ENCODE peak calls at places on chromosome 1, in eight cellular contexts. One of them, this sample, is unnamed.

GRCh38 chr1:207807395-207808321 is 55.8 kb downstream of the CD46 start:
- DNase-seq in H1: no peak
- DNase-seq in K562: peak; percentile 33
- DNase-seq in SK-N-SH: no peak
- DNase-seq in WTC11: no peak
- DNase-seq in endothelial cell of umbilical vein: no peak
- DNase-seq in A549: no peak
- DNase-seq in GM12878: no peak
- DNase-seq in this sample: peak; percentile 73

GRCh38 chr1:28236656-28237331 is 870 bp downstream of the ATP5IF1 start:
- DNase-seq in H1: no peak
- DNase-seq in K562: peak; percentile 55
- DNase-seq in SK-N-SH: peak; percentile 20
- DNase-seq in WTC11: no peak
- DNase-seq in endothelial cell of umbilical vein: no peak
- DNase-seq in A549: no peak
- DNase-seq in GM12878: no peak
- DNase-seq in this sample: no peak

GRCh38 chr1:196669051-196669450 is 17.2 kb downstream of the CFH start:
- DNase-seq in H1: no peak
- DNase-seq in K562: no peak
- DNase-seq in SK-N-SH: no peak
- DNase-seq in WTC11: no peak
- DNase-seq in endothelial cell of umbilical vein: no peak
- DNase-seq in A549: no peak
- DNase-seq in GM12878: no peak
- DNase-seq in this sample: no peak

GRCh38 chr1:169873582-169874200 is 20.0 kb downstream of the SCYL3 start:
- DNase-seq in H1: no peak
- DNase-seq in K562: no peak
- DNase-seq in SK-N-SH: no peak
- DNase-seq in WTC11: no peak
- DNase-seq in endothelial cell of umbilical vein: no peak
- DNase-seq in A549: no peak
- DNase-seq in GM12878: no peak
- DNase-seq in this sample: no peak

GRCh38 chr1:43552059-43552742 is 21.5 kb downstream of the PTPRF start:
- DNase-seq in H1: no peak
- DNase-seq in K562: no peak
- DNase-seq in SK-N-SH: no peak
- DNase-seq in WTC11: no peak
- DNase-seq in endothelial cell of umbilical vein: no peak
- DNase-seq in A549: no peak
- DNase-seq in GM12878: no peak
- DNase-seq in this sample: no peak

GRCh38 chr1:109331113-109331512 is 24.3 kb upstream of the MYBPHL start:
- DNase-seq in H1: no peak
- DNase-seq in K562: no peak
- DNase-seq in SK-N-SH: no peak
- DNase-seq in WTC11: no peak
- DNase-seq in endothelial cell of umbilical vein: no peak
- DNase-seq in A549: no peak
- DNase-seq in GM12878: no peak
- DNase-seq in this sample: no peak

GRCh38 chr1:112431038-112431437 is 35.0 kb downstream of the CTTNBP2NL start:
- DNase-seq in H1: no peak
- DNase-seq in K562: no peak
- DNase-seq in SK-N-SH: no peak
- DNase-seq in WTC11: no peak
- DNase-seq in endothelial cell of umbilical vein: peak; percentile 78
- DNase-seq in A549: no peak
- DNase-seq in GM12878: no peak
- DNase-seq in this sample: peak; percentile 1

GRCh38 chr1:116540088-116540487 is 30.7 kb downstream of the CD58 start:
- DNase-seq in H1: no peak
- DNase-seq in K562: no peak
- DNase-seq in SK-N-SH: no peak
- DNase-seq in WTC11: no peak
- DNase-seq in endothelial cell of umbilical vein: no peak
- DNase-seq in A549: no peak
- DNase-seq in GM12878: no peak
- DNase-seq in this sample: peak; percentile 29

GRCh38 chr1:61486783-61487505 is 238.0 kb downstream of the TM2D1 start:
- DNase-seq in H1: no peak
- DNase-seq in K562: no peak
- DNase-seq in SK-N-SH: peak; percentile 68
- DNase-seq in WTC11: no peak
- DNase-seq in endothelial cell of umbilical vein: no peak
- DNase-seq in A549: no peak
- DNase-seq in GM12878: no peak
- DNase-seq in this sample: no peak

GRCh38 chr1:188065917-188066316 is 1237.2 kb downstream of the PLA2G4A start:
- DNase-seq in H1: no peak
- DNase-seq in K562: no peak
- DNase-seq in SK-N-SH: no peak
- DNase-seq in WTC11: no peak
- DNase-seq in endothelial cell of umbilical vein: no peak
- DNase-seq in A549: no peak
- DNase-seq in GM12878: no peak
- DNase-seq in this sample: no peak

GRCh38 chr1:193283026-193283425 is 96.6 kb upstream of the B3GALT2 start:
- DNase-seq in H1: peak; percentile 52
- DNase-seq in K562: no peak
- DNase-seq in SK-N-SH: no peak
- DNase-seq in WTC11: peak; percentile 21
- DNase-seq in endothelial cell of umbilical vein: no peak
- DNase-seq in A549: no peak
- DNase-seq in GM12878: no peak
- DNase-seq in this sample: peak; percentile 9

GRCh38 chr1:66197785-66198184 is 336.2 kb upstream of the SGIP1 start:
- DNase-seq in H1: no peak
- DNase-seq in K562: no peak
- DNase-seq in SK-N-SH: no peak
- DNase-seq in WTC11: no peak
- DNase-seq in endothelial cell of umbilical vein: no peak
- DNase-seq in A549: no peak
- DNase-seq in GM12878: no peak
- DNase-seq in this sample: no peak

GRCh38 chr1:153742411-153743142 is 14.7 kb downstream of the INTS3 start:
- DNase-seq in H1: no peak
- DNase-seq in K562: no peak
- DNase-seq in SK-N-SH: no peak
- DNase-seq in WTC11: no peak
- DNase-seq in endothelial cell of umbilical vein: no peak
- DNase-seq in A549: peak; percentile 39
- DNase-seq in GM12878: peak; percentile 80
- DNase-seq in this sample: peak; percentile 26

GRCh38 chr1:160284220-160284781 is 632 bp downstream of the PEX19 start:
- DNase-seq in H1: no peak
- DNase-seq in K562: no peak
- DNase-seq in SK-N-SH: no peak
- DNase-seq in WTC11: no peak
- DNase-seq in endothelial cell of umbilical vein: peak; percentile 75
- DNase-seq in A549: no peak
- DNase-seq in GM12878: no peak
- DNase-seq in this sample: peak; percentile 74

GRCh38 chr1:109255097-109255651 is 5.8 kb downstream of the CELSR2 start:
- DNase-seq in H1: no peak
- DNase-seq in K562: peak; percentile 60
- DNase-seq in SK-N-SH: peak; percentile 50
- DNase-seq in WTC11: no peak
- DNase-seq in endothelial cell of umbilical vein: no peak
- DNase-seq in A549: no peak
- DNase-seq in GM12878: no peak
- DNase-seq in this sample: no peak

GRCh38 chr1:36842448-36842847 is 191.9 kb downstream of the GRIK3 start:
- DNase-seq in H1: no peak
- DNase-seq in K562: no peak
- DNase-seq in SK-N-SH: no peak
- DNase-seq in WTC11: no peak
- DNase-seq in endothelial cell of umbilical vein: no peak
- DNase-seq in A549: no peak
- DNase-seq in GM12878: no peak
- DNase-seq in this sample: no peak

GRCh38 chr1:207826557-207827487 is 75.0 kb downstream of the CD46 start:
- DNase-seq in H1: no peak
- DNase-seq in K562: no peak
- DNase-seq in SK-N-SH: no peak
- DNase-seq in WTC11: no peak
- DNase-seq in endothelial cell of umbilical vein: peak; percentile 66
- DNase-seq in A549: peak; percentile 66
- DNase-seq in GM12878: no peak
- DNase-seq in this sample: peak; percentile 27

GRCh38 chr1:225631041-225631663 is 21.8 kb downstream of the ENAH start:
- DNase-seq in H1: no peak
- DNase-seq in K562: no peak
- DNase-seq in SK-N-SH: no peak
- DNase-seq in WTC11: no peak
- DNase-seq in endothelial cell of umbilical vein: no peak
- DNase-seq in A549: no peak
- DNase-seq in GM12878: no peak
- DNase-seq in this sample: no peak

GRCh38 chr1:59669752-59670312 is 144.9 kb upstream of the HOOK1 start:
- DNase-seq in H1: peak; percentile 54
- DNase-seq in K562: no peak
- DNase-seq in SK-N-SH: no peak
- DNase-seq in WTC11: peak; percentile 41
- DNase-seq in endothelial cell of umbilical vein: no peak
- DNase-seq in A549: no peak
- DNase-seq in GM12878: no peak
- DNase-seq in this sample: no peak

DNA sequence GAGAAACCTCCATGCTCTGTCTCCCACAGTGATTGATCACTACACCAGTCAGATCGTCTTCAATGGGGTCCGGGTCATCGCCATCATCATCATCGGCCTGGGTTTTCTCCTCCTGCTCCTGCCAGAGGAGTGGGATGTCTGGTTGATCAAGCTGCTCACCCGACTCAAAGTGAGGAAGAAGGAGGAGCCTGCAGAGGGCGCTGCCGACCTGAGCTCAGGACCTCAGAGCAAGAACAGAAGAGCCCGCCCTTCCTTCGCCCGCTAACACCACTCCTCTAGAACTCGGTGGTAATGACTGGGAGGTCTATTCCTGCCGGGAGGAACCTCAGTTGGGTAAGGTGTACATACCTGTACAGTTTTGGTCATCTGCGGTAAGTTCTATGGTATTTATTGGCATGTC is 50.3 kb upstream of the COA6 start:
- DNase-seq in H1: peak; percentile 89
- DNase-seq in K562: peak; percentile 71
- DNase-seq in SK-N-SH: no peak
- DNase-seq in WTC11: peak; percentile 91
- DNase-seq in endothelial cell of umbilical vein: peak; percentile 40
- DNase-seq in A549: peak; percentile 62
- DNase-seq in GM12878: no peak
- DNase-seq in this sample: peak; percentile 78
- TF ChIP-seq CTCF in H1: peak; percentile 92
- TF ChIP-seq CTCF in K562: peak; percentile 84
- TF ChIP-seq CTCF in SK-N-SH: peak; percentile 42
- TF ChIP-seq CTCF in WTC11: peak; percentile 57
- TF ChIP-seq CTCF in endothelial cell of umbilical vein: peak; percentile 69
- TF ChIP-seq CTCF in A549: peak; percentile 30
- TF ChIP-seq CTCF in GM12878: peak; percentile 64
- TF ChIP-seq CTCF in this sample: peak; percentile 77

GRCh38 chr1:24285231-24285630 is 33.9 kb upstream of the GRHL3 start:
- DNase-seq in H1: no peak
- DNase-seq in K562: no peak
- DNase-seq in SK-N-SH: no peak
- DNase-seq in WTC11: no peak
- DNase-seq in endothelial cell of umbilical vein: no peak
- DNase-seq in A549: no peak
- DNase-seq in GM12878: no peak
- DNase-seq in this sample: no peak
- TF ChIP-seq MAX in H1: no peak
- TF ChIP-seq MAX in K562: no peak
- TF ChIP-seq MAX in SK-N-SH: no peak
- TF ChIP-seq MAX in WTC11: no peak
- TF ChIP-seq MAX in endothelial cell of umbilical vein: no peak
- TF ChIP-seq MAX in A549: no peak
- TF ChIP-seq MAX in GM12878: no peak
- TF ChIP-seq MAX in this sample: no peak

DNA sequence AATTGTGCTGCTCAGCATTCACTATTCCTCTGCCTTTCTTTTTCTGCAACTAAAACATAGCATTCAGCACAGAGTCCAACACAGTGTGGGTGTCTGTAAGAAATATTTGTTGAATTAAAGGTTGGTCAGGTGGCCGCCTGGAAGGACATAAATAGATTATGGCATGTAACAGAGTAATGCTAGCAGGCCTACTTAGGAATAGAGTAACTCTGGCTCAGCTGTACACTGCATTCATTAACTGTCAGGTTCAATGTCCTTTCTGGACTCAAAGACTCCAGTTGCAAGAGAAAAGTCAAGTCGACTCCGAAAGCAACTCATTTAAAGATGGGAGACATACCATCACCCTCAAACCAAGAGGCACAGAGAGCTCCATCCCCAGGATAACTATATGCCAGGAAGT is 116.0 kb downstream of the LMX1A start:
- DNase-seq in H1: no peak
- DNase-seq in K562: no peak
- DNase-seq in SK-N-SH: no peak
- DNase-seq in WTC11: no peak
- DNase-seq in endothelial cell of umbilical vein: no peak
- DNase-seq in A549: no peak
- DNase-seq in GM12878: no peak
- DNase-seq in this sample: no peak
- TF ChIP-seq CTCF in H1: no peak
- TF ChIP-seq CTCF in K562: no peak
- TF ChIP-seq CTCF in SK-N-SH: no peak
- TF ChIP-seq CTCF in WTC11: no peak
- TF ChIP-seq CTCF in endothelial cell of umbilical vein: no peak
- TF ChIP-seq CTCF in A549: no peak
- TF ChIP-seq CTCF in GM12878: no peak
- TF ChIP-seq CTCF in this sample: no peak

GRCh38 chr1:245856944-245857531 is 650.0 kb downstream of the SMYD3 start:
- DNase-seq in H1: no peak
- DNase-seq in K562: no peak
- DNase-seq in SK-N-SH: no peak
- DNase-seq in WTC11: no peak
- DNase-seq in endothelial cell of umbilical vein: no peak
- DNase-seq in A549: peak; percentile 49
- DNase-seq in GM12878: no peak
- DNase-seq in this sample: no peak

GRCh38 chr1:245858683-245859509 is 648.2 kb downstream of the SMYD3 start:
- DNase-seq in H1: no peak
- DNase-seq in K562: no peak
- DNase-seq in SK-N-SH: peak; percentile 49
- DNase-seq in WTC11: no peak
- DNase-seq in endothelial cell of umbilical vein: no peak
- DNase-seq in A549: peak; percentile 3
- DNase-seq in GM12878: no peak
- DNase-seq in this sample: peak; percentile 5

GRCh38 chr1:245858022-245858421 is 649.1 kb downstream of the SMYD3 start:
- DNase-seq in H1: no peak
- DNase-seq in K562: no peak
- DNase-seq in SK-N-SH: no peak
- DNase-seq in WTC11: no peak
- DNase-seq in endothelial cell of umbilical vein: no peak
- DNase-seq in A549: no peak
- DNase-seq in GM12878: no peak
- DNase-seq in this sample: no peak

GRCh38 chr1:245860681-245861552 is 646.2 kb downstream of the SMYD3 start:
- DNase-seq in H1: no peak
- DNase-seq in K562: no peak
- DNase-seq in SK-N-SH: no peak
- DNase-seq in WTC11: no peak
- DNase-seq in endothelial cell of umbilical vein: peak; percentile 35
- DNase-seq in A549: no peak
- DNase-seq in GM12878: no peak
- DNase-seq in this sample: no peak

GRCh38 chr1:245859510-245860114 is 647.5 kb downstream of the SMYD3 start:
- DNase-seq in H1: no peak
- DNase-seq in K562: no peak
- DNase-seq in SK-N-SH: no peak
- DNase-seq in WTC11: no peak
- DNase-seq in endothelial cell of umbilical vein: peak; percentile 22
- DNase-seq in A549: peak; percentile 8
- DNase-seq in GM12878: no peak
- DNase-seq in this sample: no peak
- TF ChIP-seq MAX in H1: no peak
- TF ChIP-seq MAX in K562: no peak
- TF ChIP-seq MAX in SK-N-SH: no peak
- TF ChIP-seq MAX in WTC11: no peak
- TF ChIP-seq MAX in endothelial cell of umbilical vein: no peak
- TF ChIP-seq MAX in A549: no peak
- TF ChIP-seq MAX in GM12878: no peak
- TF ChIP-seq MAX in this sample: no peak

This sample was measured in NB4.